ENCODE peak calls at places on chromosomes 1 and 21, in eight cellular contexts. X is fibroblast of pulmonary artery, D is adrenal gland, R is HFF-Myc, M is astrocyte, T is AG09309, J is psoas muscle, V is testis. L is an unnamed sample.

GRCh38 chr21:39182484-39183271 is 573 bp downstream of the PSMG1 start:
- DNase-seq in X (peak; percentile 37), D (peak; percentile 30), R (no peak), M (no peak), T (no peak), J (no peak), V (peak; percentile 41), L (peak; percentile 18)

GRCh38 chr1:39269791-39270342 is 65.4 kb downstream of the MACF1 start:
- DNase-seq in X (peak; percentile 71), D (peak; percentile 59), R (no peak), M (no peak), T (peak; percentile 46), J (no peak), V (no peak), L (peak; percentile 77)

GRCh38 chr1:9766759-9767442 is 56.9 kb downstream of the CLSTN1 start:
- DNase-seq in X (peak; percentile 96), D (no peak), R (peak; percentile 83), M (peak; percentile 100), T (peak; percentile 99), J (no peak), V (no peak), L (peak; percentile 93)

GRCh38 chr1:91741301-91741700 is 144.7 kb downstream of the TGFBR3 start:
- DNase-seq in X (no peak), D (no peak), R (no peak), M (peak; percentile 63), T (no peak), J (no peak), V (no peak), L (no peak)

GRCh38 chr21:34223376-34223775 is 140.4 kb upstream of the KCNE2 start:
- DNase-seq in X (no peak), D (no peak), R (no peak), M (no peak), T (no peak), J (no peak), V (no peak), L (no peak)

GRCh38 chr21:44549525-44550211 is 1.6 kb downstream of the KRTAP10-2 start:
- DNase-seq in X (no peak), D (no peak), R (no peak), M (no peak), T (no peak), J (no peak), V (no peak), L (no peak)

GRCh38 chr1:32372149-32372756 is 9.9 kb downstream of the TSSK3 start:
- DNase-seq in X (no peak), D (no peak), R (no peak), M (no peak), T (no peak), J (no peak), V (no peak), L (no peak)

GRCh38 chr1:165895451-165895871 is 68.0 kb downstream of the UCK2 start:
- DNase-seq in X (peak; percentile 43), D (no peak), R (no peak), M (peak; percentile 75), T (no peak), J (no peak), V (no peak), L (no peak)

GRCh38 chr21:42684109-42684916 is 30.9 kb downstream of the PDE9A start:
- DNase-seq in X (no peak), D (no peak), R (no peak), M (no peak), T (no peak), J (no peak), V (no peak), L (peak; percentile 40)

GRCh38 chr1:169586395-169587255 is at the start of gene F5:
- DNase-seq in X (peak; percentile 75), D (peak; percentile 67), R (peak; percentile 10), M (peak; percentile 28), T (peak; percentile 10), J (peak; percentile 55), V (peak; percentile 81), L (peak; percentile 79)

GRCh38 chr1:207079706-207080246 is 8.9 kb upstream of the C4BPB start:
- DNase-seq in X (no peak), D (peak; percentile 2), R (no peak), M (no peak), T (no peak), J (no peak), V (no peak), L (no peak)

GRCh38 chr1:43831866-43832654 is 101.5 kb upstream of the ARTN start:
- DNase-seq in X (no peak), D (no peak), R (no peak), M (no peak), T (no peak), J (no peak), V (no peak), L (no peak)

GRCh38 chr1:8025061-8025670 is 943 bp downstream of the ERRFI1 start:
- DNase-seq in X (peak; percentile 47), D (peak; percentile 21), R (no peak), M (no peak), T (no peak), J (no peak), V (no peak), L (no peak)

GRCh38 chr1:23742670-23743286 is 493 bp upstream of the ELOA start:
- DNase-seq in X (peak; percentile 17), D (peak; percentile 29), R (no peak), M (no peak), T (no peak), J (no peak), V (peak; percentile 45), L (peak; percentile 19)

GRCh38 chr1:184890539-184890973 is 83.8 kb downstream of the NIBAN1 start:
- DNase-seq in X (peak; percentile 79), D (peak; percentile 86), R (no peak), M (peak; percentile 60), T (no peak), J (no peak), V (peak; percentile 44), L (no peak)

GRCh38 chr21:46114963-46115362 is 17.1 kb downstream of the COL6A2 start:
- DNase-seq in X (no peak), D (peak; percentile 1), R (no peak), M (no peak), T (no peak), J (peak; percentile 13), V (peak; percentile 12), L (no peak)

GRCh38 chr1:119582801-119583200 is 65.3 kb downstream of the ZNF697 start:
- DNase-seq in X (peak; percentile 82), D (peak; percentile 54), R (peak; percentile 24), M (peak; percentile 35), T (peak; percentile 17), J (peak; percentile 29), V (peak; percentile 70), L (peak; percentile 75)

GRCh38 chr1:20322081-20322824 is 31.6 kb downstream of the VWA5B1 start:
- DNase-seq in X (peak; percentile 8), D (no peak), R (no peak), M (peak; percentile 23), T (no peak), J (no peak), V (no peak), L (no peak)

GRCh38 chr1:184110253-184111204 is 59.0 kb downstream of the TSEN15 start:
- DNase-seq in X (no peak), D (no peak), R (no peak), M (no peak), T (no peak), J (no peak), V (no peak), L (no peak)

GRCh38 chr1:155127672-155128468 is at the start of gene EFNA1:
- DNase-seq in X (peak; percentile 40), D (peak; percentile 72), R (no peak), M (peak; percentile 6), T (no peak), J (peak; percentile 70), V (peak; percentile 44), L (peak; percentile 85)

GRCh38 chr1:155130272-155131006 is 2.8 kb downstream of the EFNA1 start:
- DNase-seq in X (no peak), D (no peak), R (no peak), M (no peak), T (no peak), J (no peak), V (no peak), L (no peak)

GRCh38 chr1:155128469-155128754 is 736 bp downstream of the EFNA1 start:
- DNase-seq in X (no peak), D (no peak), R (no peak), M (no peak), T (no peak), J (no peak), V (no peak), L (no peak)

GRCh38 chr1:155127105-155127671 is 488 bp upstream of the EFNA1 start:
- DNase-seq in X (peak; percentile 89), D (peak; percentile 86), R (no peak), M (peak; percentile 36), T (no peak), J (peak; percentile 42), V (peak; percentile 59), L (peak; percentile 99)

GRCh38 chr1:155128755-155129473 is 1.2 kb downstream of the EFNA1 start:
- DNase-seq in X (peak; percentile 28), D (peak; percentile 70), R (no peak), M (no peak), T (no peak), J (peak; percentile 26), V (no peak), L (peak; percentile 75)
- TF ChIP-seq CTCF in X (no peak), D (no peak), R (no peak), M (no peak), T (no peak), J (no peak), V (no peak), L (no peak)

GRCh38 chr1:77948841-77949424 is 29.9 kb downstream of the FUBP1 start:
- DNase-seq in X (peak; percentile 56), D (peak; percentile 21), R (peak; percentile 22), M (peak; percentile 17), T (no peak), J (no peak), V (peak; percentile 35), L (no peak)
- TF ChIP-seq CTCF in X (peak; percentile 38), D (no peak), R (peak; percentile 27), M (no peak), T (peak; percentile 33), J (peak; percentile 19), V (no peak), L (no peak)

GRCh38 chr21:37746849-37747248 is 169.4 kb downstream of the KCNJ6 start:
- DNase-seq in X (no peak), D (no peak), R (no peak), M (no peak), T (no peak), J (no peak), V (no peak), L (no peak)
- TF ChIP-seq CTCF in X (no peak), D (no peak), R (no peak), M (no peak), T (no peak), J (no peak), V (no peak), L (no peak)

GRCh38 chr1:224726783-224727182 is 110.7 kb downstream of the CNIH3 start:
- DNase-seq in X (peak; percentile 91), D (peak; percentile 16), R (peak; percentile 39), M (peak; percentile 96), T (peak; percentile 94), J (peak; percentile 41), V (no peak), L (peak; percentile 86)

GRCh38 chr1:224727851-224728250 is 111.7 kb downstream of the CNIH3 start:
- DNase-seq in X (no peak), D (no peak), R (no peak), M (peak; percentile 79), T (peak; percentile 52), J (no peak), V (no peak), L (no peak)

GRCh38 chr1:224730950-224731349 is 114.8 kb downstream of the CNIH3 start:
- DNase-seq in X (peak; percentile 32), D (no peak), R (no peak), M (no peak), T (no peak), J (no peak), V (no peak), L (no peak)

GRCh38 chr1:224730540-224730939 is 114.4 kb downstream of the CNIH3 start:
- DNase-seq in X (no peak), D (no peak), R (no peak), M (no peak), T (no peak), J (no peak), V (no peak), L (no peak)

GRCh38 chr1:224727351-224727750 is 111.2 kb downstream of the CNIH3 start:
- DNase-seq in X (no peak), D (no peak), R (no peak), M (no peak), T (no peak), J (no peak), V (no peak), L (no peak)
- TF ChIP-seq CTCF in X (no peak), D (no peak), R (no peak), M (no peak), T (no peak), J (no peak), V (no peak), L (no peak)

L was measured in MCF 10A.